ENCODE peak calls at places on chromosome 7, in four cellular contexts. Y is OCI-LY7, S is neural progenitor cell, Z is HepG2. E is an unnamed sample.

GRCh38 chr7:95684037-95684436 is 87.7 kb upstream of the PDK4 start:
- DNase-seq in Y (no peak), S (peak; percentile 27), Z (peak; percentile 21), E (no peak)

GRCh38 chr7:147567043-147567442 is 1023.5 kb upstream of the C7orf33 start:
- DNase-seq in S (no peak), Z (no peak), Y (no peak), E (no peak)

GRCh38 chr7:135980665-135981180 is 3.6 kb upstream of the MTPN start:
- DNase-seq in Z (no peak), Y (peak; percentile 82), S (no peak), E (peak; percentile 77)

GRCh38 chr7:134660961-134661376 is 14.3 kb downstream of the BPGM start:
- DNase-seq in S (no peak), Y (no peak), Z (no peak), E (no peak)

GRCh38 chr7:24573554-24574338 is 494 bp downstream of the PALS2 start:
- DNase-seq in Y (peak; percentile 70), Z (peak; percentile 14), S (peak; percentile 83), E (peak; percentile 59)

GRCh38 chr7:42714361-42714760 is 197.5 kb downstream of the C7orf25 start:
- DNase-seq in Z (no peak), Y (no peak), S (no peak), E (no peak)

GRCh38 chr7:144941127-144941526 is 105.3 kb upstream of the TPK1 start:
- DNase-seq in Z (no peak), Y (no peak), S (peak; percentile 37), E (no peak)

GRCh38 chr7:112162161-112163020 is 43.8 kb downstream of the DOCK4 start:
- DNase-seq in Z (peak; percentile 89), Y (no peak), S (peak; percentile 87), E (no peak)

GRCh38 chr7:151954866-151955820 is 1.1 kb upstream of the GALNTL5 start:
- DNase-seq in Y (no peak), Z (no peak), S (peak; percentile 72), E (no peak)

GRCh38 chr7:105269397-105269796 is 119.3 kb downstream of the SRPK2 start:
- DNase-seq in S (no peak), Z (no peak), Y (no peak), E (no peak)

GRCh38 chr7:103660455-103661371 is 214.7 kb upstream of the SLC26A5 start:
- DNase-seq in Z (peak; percentile 100), S (no peak), Y (no peak), E (no peak)

GRCh38 chr7:106367018-106367420 is 82.2 kb upstream of the NAMPT start:
- DNase-seq in Y (peak; percentile 31), Z (peak; percentile 20), S (peak; percentile 39), E (peak; percentile 5)

GRCh38 chr7:127632276-127632910 is 14.5 kb upstream of the PAX4 start:
- DNase-seq in S (no peak), Z (no peak), Y (no peak), E (no peak)

GRCh38 chr7:120741371-120742042 is 116.4 kb downstream of the TSPAN12 start:
- DNase-seq in S (no peak), Y (no peak), Z (no peak), E (no peak)

GRCh38 chr7:90211391-90212148 is at the start of gene STEAP2:
- DNase-seq in Y (no peak), S (peak; percentile 93), Z (peak; percentile 81), E (no peak)

GRCh38 chr7:117323877-117324699 is 1.2 kb upstream of the WNT2 start:
- DNase-seq in Y (no peak), Z (no peak), S (peak; percentile 66), E (no peak)

GRCh38 chr7:104929921-104930320 is 84.1 kb upstream of the KMT2E start:
- DNase-seq in Y (no peak), Z (no peak), S (no peak), E (no peak)

GRCh38 chr7:44767912-44768662 is 19.4 kb downstream of the ZMIZ2 start:
- DNase-seq in Y (no peak), S (peak; percentile 27), Z (no peak), E (no peak)

GRCh38 chr7:129859188-129859587 is 93.6 kb downstream of the UBE2H start:
- DNase-seq in Z (no peak), Y (no peak), S (no peak), E (no peak)

GRCh38 chr7:23347682-23348180 is 48.6 kb downstream of the MALSU1 start:
- DNase-seq in Y (no peak), S (no peak), Z (no peak), E (no peak)

GRCh38 chr7:57210212-57210611 is 78.0 kb upstream of the ZNF479 start:
- DNase-seq in Z (no peak), Y (no peak), S (no peak), E (no peak)

GRCh38 chr7:5218564-5219360 is 28.7 kb downstream of the WIPI2 start:
- DNase-seq in Y (peak; percentile 94), S (no peak), Z (no peak), E (no peak)

GRCh38 chr7:29408841-29409243 is 154.8 kb upstream of the PRR15 start:
- DNase-seq in S (peak; percentile 79), Y (peak; percentile 64), Z (peak; percentile 61), E (peak; percentile 65)

GRCh38 chr7:151895695-151896485 is 19.0 kb upstream of the PRKAG2 start:
- DNase-seq in S (peak; percentile 28), Y (no peak), Z (no peak), E (no peak)

GRCh38 chr7:32958046-32959025 is 1.1 kb downstream of the FKBP9 start:
- DNase-seq in Z (peak; percentile 8), S (no peak), Y (no peak), E (no peak)

GRCh38 chr7:134367956-134368749 is 51.4 kb upstream of the SLC35B4 start:
- DNase-seq in S (no peak), Y (no peak), Z (no peak), E (no peak)

GRCh38 chr7:120583835-120584586 is 273.9 kb downstream of the TSPAN12 start:
- DNase-seq in Y (no peak), S (no peak), Z (no peak), E (no peak)

GRCh38 chr7:140326116-140326928 is 72.0 kb downstream of the SLC37A3 start:
- DNase-seq in S (peak; percentile 75), Y (peak; percentile 60), Z (peak; percentile 63), E (peak; percentile 68)

GRCh38 chr7:106312906-106313305 is 28.1 kb upstream of the NAMPT start:
- DNase-seq in Y (no peak), S (no peak), Z (no peak), E (no peak)

GRCh38 chr7:139482662-139483466 is 609 bp downstream of the KLRG2 start:
- DNase-seq in Z (no peak), S (peak; percentile 70), Y (no peak), E (no peak)

GRCh38 chr7:92137531-92137930 is 3.3 kb upstream of the CYP51A1 start:
- DNase-seq in Z (no peak), S (no peak), Y (no peak), E (peak; percentile 27)

GRCh38 chr7:14403587-14403986 is 414.1 kb upstream of the ETV1 start:
- DNase-seq in Z (no peak), S (no peak), Y (no peak), E (no peak)

GRCh38 chr7:38751416-38751815 is 120.2 kb upstream of the AMPH start:
- DNase-seq in Y (no peak), Z (no peak), S (no peak), E (no peak)

GRCh38 chr7:52154382-52154781 is 837.8 kb upstream of the COBL start:
- DNase-seq in S (no peak), Y (no peak), Z (no peak), E (no peak)

GRCh38 chr7:36115448-36116321 is 37.4 kb upstream of the EEPD1 start:
- DNase-seq in Z (peak; percentile 82), S (no peak), Y (no peak), E (no peak)
- H3K4me3 ChIP-seq in Z (no peak overlapping the region), S (no peak overlapping the region), Y (no peak overlapping the region), E (no peak overlapping the region)

GRCh38 chr7:150377116-150377979 is 1.8 kb upstream of the ZNF775 start:
- DNase-seq in S (peak; percentile 2), Z (no peak), Y (peak; percentile 33), E (no peak)
- H3K79me2 ChIP-seq in S (peaks cover 50% of the 10 kb centered on the region), Z (peaks cover 36% of the 10 kb centered on the region), Y (no peaks in the 10 kb centered on the region), E (peaks cover 92% of the 10 kb centered on the region)

DNA sequence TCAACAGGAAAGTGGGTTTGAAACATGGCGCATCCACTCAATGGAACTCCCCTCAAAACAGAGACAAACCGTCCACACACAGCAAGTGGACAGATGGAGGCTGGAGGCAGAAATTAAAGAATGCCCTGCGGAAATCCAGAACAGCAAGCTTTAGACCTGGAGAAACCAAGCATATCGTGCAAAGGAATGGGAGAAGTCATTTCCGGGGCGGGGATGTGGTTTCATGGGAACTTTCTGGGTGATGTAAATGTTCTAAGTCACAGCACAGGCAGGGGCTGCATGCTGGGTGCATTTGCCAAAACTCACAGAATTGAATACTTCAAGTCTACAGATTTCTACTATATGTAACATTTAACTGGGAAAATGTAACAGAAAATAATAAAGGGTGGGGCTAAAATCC is 213.0 kb downstream of the PTPRN2 start:
- DNase-seq in Z (no peak), Y (no peak), S (no peak), E (no peak)
- H3K9me3 ChIP-seq in Z (no peaks in the 10 kb centered on the region), Y (no peaks in the 10 kb centered on the region), S (no peaks in the 10 kb centered on the region), E (no peaks in the 10 kb centered on the region)

GRCh38 chr7:142104550-142105527 is 6.7 kb upstream of the MGAM2 start:
- DNase-seq in S (no peak), Z (peak; percentile 90), Y (no peak), E (no peak)
- H3K4me3 ChIP-seq in S (no peak overlapping the region), Z (no peak overlapping the region), Y (no peak overlapping the region), E (no peak overlapping the region)

GRCh38 chr7:27176962-27177794 is 3.1 kb upstream of the HOXA10 start:
- DNase-seq in S (no peak), Z (no peak), Y (no peak), E (no peak)

GRCh38 chr7:27175005-27175625 is 995 bp upstream of the HOXA10 start:
- DNase-seq in Z (no peak), S (no peak), Y (no peak), E (no peak)

GRCh38 chr7:27175626-27176342 is 1.7 kb upstream of the HOXA10 start:
- DNase-seq in Y (no peak), S (no peak), Z (no peak), E (no peak)

GRCh38 chr7:27177795-27178320 is 3.7 kb upstream of the HOXA10 start:
- DNase-seq in S (no peak), Z (no peak), Y (no peak), E (no peak)

GRCh38 chr7:27176343-27176731 is 2.2 kb upstream of the HOXA10 start:
- DNase-seq in Y (no peak), Z (no peak), S (no peak), E (no peak)
- H3K79me2 ChIP-seq in Y (no peaks in the 10 kb centered on the region), Z (no peaks in the 10 kb centered on the region), S (no peaks in the 10 kb centered on the region), E (no peaks in the 10 kb centered on the region)

GRCh38 chr7:64465551-64465950 is 97.3 kb downstream of the ZNF680 start:
- DNase-seq in Z (no peak), S (no peak), Y (no peak), E (no peak)
- H3K9me3 ChIP-seq in Z (peaks cover 58% of the 10 kb centered on the region), S (peaks cover 37% of the 10 kb centered on the region), Y (no peaks in the 10 kb centered on the region), E (peaks cover 8% of the 10 kb centered on the region)

GRCh38 chr7:231858-232246 is 39.5 kb downstream of the FAM20C start:
- DNase-seq in Y (no peak), S (no peak), Z (no peak), E (no peak)

GRCh38 chr7:234041-234711 is 41.8 kb downstream of the FAM20C start:
- DNase-seq in S (no peak), Z (no peak), Y (no peak), E (no peak)

GRCh38 chr7:234712-235553 is 42.6 kb downstream of the FAM20C start:
- DNase-seq in Y (no peak), S (no peak), Z (peak; percentile 78), E (no peak)

GRCh38 chr7:232571-233455 is 40.4 kb downstream of the FAM20C start:
- DNase-seq in Z (no peak), S (no peak), Y (no peak), E (no peak)

GRCh38 chr7:233456-234035 is 41.2 kb downstream of the FAM20C start:
- DNase-seq in Z (no peak), S (no peak), Y (no peak), E (no peak)
- H3K4me3 ChIP-seq in Z (no peak overlapping the region), S (no peak overlapping the region), Y (no peak overlapping the region), E (no peak overlapping the region)